ENCODE peak calls at places on chromosome 15, in four cellular contexts. J, V, L and B are unnamed samples.

GRCh38 chr15:95287774-95288173 is 1042.7 kb upstream of the NR2F2 start:
- DNase-seq in J (no peak), V (no peak), L (peak; percentile 55), B (no peak)

GRCh38 chr15:44536298-44536961 is 517 bp upstream of the EIF3J start:
- DNase-seq in J (no peak), V (peak; percentile 4), L (no peak), B (peak; percentile 71)

GRCh38 chr15:70400766-70401541 is 303.2 kb upstream of the TLE3 start:
- DNase-seq in J (no peak), V (no peak), L (peak; percentile 42), B (no peak)

GRCh38 chr15:75065851-75066509 is 42.6 kb downstream of the PPCDC start:
- DNase-seq in J (no peak), V (no peak), L (no peak), B (no peak)

GRCh38 chr15:74406992-74407705 is 26.6 kb downstream of the SEMA7A start:
- DNase-seq in J (no peak), V (no peak), L (peak; percentile 92), B (no peak)

GRCh38 chr15:27492021-27492621 is 521.1 kb downstream of the GABRG3 start:
- DNase-seq in J (no peak), V (no peak), L (peak; percentile 89), B (no peak)

GRCh38 chr15:101193063-101193712 is 58.7 kb downstream of the CHSY1 start:
- DNase-seq in J (no peak), V (no peak), L (no peak), B (no peak)

GRCh38 chr15:93485922-93486327 is 396.9 kb upstream of the RGMA start:
- DNase-seq in J (no peak), V (no peak), L (no peak), B (no peak)

GRCh38 chr15:95558916-95559315 is 771.6 kb upstream of the NR2F2 start:
- DNase-seq in J (no peak), V (no peak), L (no peak), B (no peak)

GRCh38 chr15:43370975-43371974 is at the start of the genes TUBGCP4 and ZSCAN29:
- DNase-seq in J (peak; percentile 74), V (peak; percentile 86), L (peak; percentile 77), B (peak; percentile 54)

GRCh38 chr15:34584321-34584668 is 844 bp upstream of the GOLGA8B start:
- DNase-seq in J (no peak), V (no peak), L (no peak), B (no peak)

GRCh38 chr15:74958320-74958907 is 1.8 kb upstream of the RPP25 start:
- DNase-seq in J (no peak), V (no peak), L (no peak), B (no peak)

GRCh38 chr15:68874788-68875187 is 54.1 kb upstream of the ANP32A start:
- DNase-seq in J (no peak), V (no peak), L (no peak), B (no peak)